ENCODE peak calls at places on chromosomes 5 and 9, in seven cellular contexts. I is naive B cell, G is T47D, Q is iPS-NIHi11, N is IMR-90, Y is mucosa of gallbladder, M is SW480. Z is an unnamed sample.

GRCh38 chr5:176810084-176810597 is at the start of gene UNC5A:
- DNase-seq in G (peak), Y (no peak), Q (peak), I (peak), M (no peak), N (peak), Z (no peak)

GRCh38 chr5:132293992-132294727 is at the start of gene SLC22A4:
- DNase-seq in M (peak), Y (peak), G (peak), Q (peak), I (peak), N (peak), Z (peak)

GRCh38 chr5:27472000-27472763 is 433.8 kb upstream of the CDH9 start:
- DNase-seq in I (no peak), G (peak), N (peak), M (peak), Y (no peak), Q (peak), Z (no peak)

GRCh38 chr9:104808030-104808614 is 44.2 kb downstream of the NIPSNAP3B start:
- DNase-seq in I (no peak), Q (peak), M (no peak), Y (peak), N (peak), G (peak), Z (no peak)

GRCh38 chr9:96720435-96720834 is 57.5 kb downstream of the ZNF510 start:
- DNase-seq in M (no peak), N (no peak), Y (no peak), I (no peak), G (peak), Q (no peak), Z (no peak)

GRCh38 chr5:151614565-151614964 is 23.4 kb upstream of the FAT2 start:
- DNase-seq in G (no peak), I (no peak), Y (no peak), N (no peak), M (no peak), Q (no peak), Z (no peak)

GRCh38 chr9:129954868-129955550 is 88.0 kb downstream of the FNBP1 start:
- DNase-seq in N (peak), Y (no peak), Q (no peak), I (no peak), G (no peak), M (no peak), Z (no peak)

GRCh38 chr9:134163374-134164196 is 779 bp downstream of the RNU6ATAC start:
- DNase-seq in N (peak), Y (peak), M (peak), G (no peak), Q (peak), I (peak), Z (no peak)

GRCh38 chr9:127313042-127313560 is 48.5 kb downstream of the GARNL3 start:
- DNase-seq in I (no peak), Q (no peak), Y (no peak), M (no peak), G (no peak), N (no peak), Z (no peak)

GRCh38 chr5:43996221-43996620 is 393.0 kb downstream of the FGF10 start:
- DNase-seq in G (no peak), I (no peak), M (no peak), Y (no peak), N (no peak), Q (no peak), Z (no peak)

Z was measured in non-pigmented ciliary epithelial cell.